ENCODE peak calls at places on chromosomes 12 and 14, in five cellular contexts. Q, K, I, F and P are unnamed samples.

GRCh38 chr12:75480469-75480949 is at the start of gene GLIPR1:
- DNase-seq in I (peak), F (peak), K (peak), Q (peak), P (peak)

GRCh38 chr12:109120095-109120494 is 3.7 kb downstream of the ACACB start:
- DNase-seq in K (no peak), F (no peak), Q (no peak), I (no peak), P (no peak)

GRCh38 chr12:123024819-123025391 is 44.4 kb downstream of the ARL6IP4 start:
- DNase-seq in F (no peak), K (no peak), I (no peak), Q (no peak), P (no peak)

GRCh38 chr14:99412122-99413061 is 68.3 kb downstream of the SETD3 start:
- DNase-seq in F (no peak), I (no peak), Q (no peak), K (peak), P (no peak)

GRCh38 chr14:105458571-105458970 is 16.1 kb upstream of the CRIP2 start:
- DNase-seq in K (no peak), F (no peak), Q (no peak), I (no peak), P (no peak)

GRCh38 chr12:129934977-129935376 is 31.2 kb upstream of the TMEM132D start:
- DNase-seq in Q (no peak), F (no peak), I (no peak), K (no peak), P (no peak)

GRCh38 chr12:32586390-32586789 is 92.7 kb upstream of the DNM1L start:
- DNase-seq in K (no peak), Q (no peak), F (no peak), I (no peak), P (no peak)

GRCh38 chr12:50572760-50573159 is 68.0 kb downstream of the DIP2B start:
- DNase-seq in Q (no peak), I (no peak), K (no peak), F (no peak), P (no peak)

GRCh38 chr14:77589099-77589498 is 27.3 kb downstream of the SPTLC2 start:
- DNase-seq in K (no peak), I (no peak), Q (no peak), F (no peak), P (no peak)

GRCh38 chr14:57686317-57686716 is 179.6 kb downstream of the SLC35F4 start:
- DNase-seq in K (no peak), I (no peak), Q (no peak), F (no peak), P (no peak)

GRCh38 chr14:90383731-90384542 is 12.9 kb upstream of the CALM1 start:
- DNase-seq in Q (no peak), F (peak), I (peak), K (peak), P (peak)

GRCh38 chr12:73719223-73719622 is 818.4 kb upstream of the ATXN7L3B start:
- DNase-seq in I (no peak), Q (no peak), K (no peak), F (no peak), P (no peak)